ENCODE peak calls at places on chromosomes 6 and 20, in nine cellular contexts. R, G, L, F, T, Y, Z, H and A are unnamed samples.

GRCh38 chr6:154995241-154996162 is at the start of gene TIAM2:
- DNase-seq in R (peak; percentile 79), F (peak; percentile 22), L (no peak), Z (no peak), H (no peak), G (no peak), Y (peak; percentile 35), T (peak; percentile 45), A (no peak)

GRCh38 chr6:4130357-4130987 is 4.9 kb downstream of the ECI2 start:
- DNase-seq in H (no peak), R (no peak), G (no peak), L (peak; percentile 47), T (no peak), F (no peak), Y (no peak), Z (no peak), A (no peak)

GRCh38 chr6:56266011-56266410 is 18.6 kb upstream of the COL21A1 start:
- DNase-seq in F (no peak), L (no peak), G (no peak), H (no peak), Z (no peak), R (no peak), Y (no peak), T (no peak), A (no peak)

GRCh38 chr20:21156266-21156665 is 30.4 kb downstream of the KIZ start:
- DNase-seq in R (peak; percentile 15), F (peak; percentile 25), T (no peak), G (no peak), Y (peak; percentile 38), Z (no peak), L (no peak), H (peak; percentile 27), A (no peak)

GRCh38 chr20:11799131-11799800 is 118.4 kb upstream of the BTBD3 start:
- DNase-seq in F (no peak), H (no peak), G (no peak), Z (no peak), R (no peak), L (no peak), Y (no peak), T (no peak), A (no peak)

GRCh38 chr6:15774011-15774410 is 111.2 kb upstream of the DTNBP1 start:
- DNase-seq in Y (no peak), L (no peak), Z (no peak), T (no peak), F (no peak), R (no peak), G (no peak), H (no peak), A (no peak)

GRCh38 chr20:3741846-3742458 is 9.5 kb downstream of the HSPA12B start:
- DNase-seq in R (no peak), L (no peak), F (no peak), Y (no peak), T (no peak), G (no peak), H (no peak), Z (no peak), A (no peak)

GRCh38 chr6:132973556-132973993 is 159.2 kb downstream of the RPS12 start:
- DNase-seq in Y (no peak), F (no peak), T (no peak), G (no peak), Z (no peak), R (no peak), H (no peak), L (no peak), A (no peak)

GRCh38 chr6:112061605-112062004 is 7.7 kb downstream of the CCN6 start:
- DNase-seq in Y (no peak), R (no peak), Z (no peak), G (no peak), H (no peak), L (no peak), T (no peak), F (peak; percentile 65), A (no peak)

GRCh38 chr6:388202-388903 is 3.2 kb upstream of the IRF4 start:
- DNase-seq in Y (no peak), H (no peak), L (no peak), G (peak; percentile 11), T (no peak), F (peak; percentile 64), Z (no peak), R (no peak), A (no peak)

GRCh38 chr20:12110711-12111110 is 193.0 kb downstream of the BTBD3 start:
- DNase-seq in F (peak; percentile 1), H (no peak), G (no peak), Z (no peak), T (no peak), R (no peak), L (no peak), Y (no peak), A (no peak)

GRCh38 chr6:166476634-166477215 is 94.0 kb upstream of the MPC1 start:
- DNase-seq in Y (no peak), T (no peak), G (no peak), H (no peak), Z (no peak), R (no peak), L (no peak), F (no peak), A (no peak)

GRCh38 chr6:83908813-83909212 is 49.3 kb downstream of the CYB5R4 start:
- DNase-seq in H (no peak), Y (no peak), T (no peak), G (no peak), R (no peak), Z (no peak), F (no peak), L (no peak), A (no peak)

GRCh38 chr20:6637160-6637579 is 130.3 kb upstream of the BMP2 start:
- DNase-seq in F (no peak), R (peak; percentile 45), Z (no peak), Y (no peak), T (no peak), H (no peak), L (no peak), G (no peak), A (no peak)

GRCh38 chr6:42898891-42899361 is 16.9 kb upstream of the PTCRA start:
- DNase-seq in F (peak; percentile 72), Y (peak; percentile 56), Z (peak; percentile 75), R (peak; percentile 92), H (no peak), T (peak; percentile 77), G (no peak), L (peak; percentile 49), A (peak; percentile 82)

GRCh38 chr20:45892049-45892816 is 1.1 kb downstream of the CTSA start:
- DNase-seq in R (peak; percentile 21), Z (no peak), G (no peak), T (no peak), H (no peak), Y (peak; percentile 20), F (no peak), L (no peak), A (no peak)

GRCh38 chr6:15310680-15311079 is 64.8 kb downstream of the JARID2 start:
- DNase-seq in F (peak; percentile 55), Y (no peak), R (no peak), G (no peak), T (no peak), L (no peak), H (no peak), Z (no peak), A (no peak)

GRCh38 chr6:157610451-157610999 is 212.5 kb upstream of the SNX9 start:
- DNase-seq in Y (no peak), F (no peak), R (no peak), L (peak; percentile 4), G (no peak), T (no peak), Z (no peak), H (no peak), A (no peak)

GRCh38 chr6:50984135-50984534 is 165.5 kb downstream of the TFAP2B start:
- DNase-seq in T (no peak), R (no peak), F (no peak), H (no peak), Z (no peak), L (no peak), G (no peak), Y (no peak), A (no peak)

GRCh38 chr6:169921853-169922779 is 170.7 kb downstream of the ERMARD start:
- DNase-seq in F (no peak), R (no peak), G (no peak), L (no peak), H (no peak), T (no peak), Z (no peak), Y (no peak), A (no peak)

GRCh38 chr20:40110241-40110910 is 578.7 kb downstream of the MAFB start:
- DNase-seq in H (no peak), Z (no peak), T (no peak), Y (no peak), R (no peak), G (no peak), F (peak; percentile 3), L (no peak), A (no peak)

GRCh38 chr20:8372819-8373218 is 240.8 kb downstream of the PLCB1 start:
- DNase-seq in H (no peak), F (no peak), R (no peak), L (no peak), Y (no peak), Z (no peak), G (no peak), T (no peak), A (no peak)

GRCh38 chr6:121055572-121056163 is 278.6 kb downstream of the TBC1D32 start:
- DNase-seq in T (peak; percentile 25), H (peak; percentile 3), G (no peak), F (peak; percentile 58), R (peak; percentile 78), L (no peak), Z (peak; percentile 43), Y (peak; percentile 21), A (no peak)

GRCh38 chr20:48956052-48956451 is 34.5 kb downstream of the ARFGEF2 start:
- DNase-seq in H (no peak), T (no peak), Y (no peak), R (no peak), G (no peak), L (no peak), Z (no peak), F (no peak), A (no peak)

GRCh38 chr6:159117031-159117430 is 52.2 kb upstream of the FNDC1 start:
- DNase-seq in G (no peak), T (no peak), L (no peak), Y (peak; percentile 72), F (peak; percentile 49), R (no peak), Z (no peak), H (peak; percentile 36), A (no peak)

GRCh38 chr20:6122111-6122872 is 538 bp downstream of the FERMT1 start:
- DNase-seq in Z (no peak), T (no peak), L (no peak), R (peak; percentile 66), H (no peak), G (no peak), F (peak; percentile 18), Y (peak; percentile 22), A (peak; percentile 25)

GRCh38 chr20:24746351-24746685 is 202.8 kb upstream of the CST7 start:
- DNase-seq in R (no peak), Y (no peak), L (peak; percentile 86), F (no peak), Z (no peak), H (no peak), T (no peak), G (no peak), A (peak; percentile 91)

GRCh38 chr6:46996860-46997641 is 45.1 kb downstream of the ADGRF1 start:
- DNase-seq in G (no peak), Y (no peak), R (no peak), L (peak; percentile 34), F (no peak), H (no peak), Z (no peak), T (no peak), A (no peak)

GRCh38 chr20:46772901-46773300 is 63.5 kb downstream of the SLC2A10 start:
- DNase-seq in L (no peak), T (no peak), R (peak; percentile 36), Y (no peak), Z (no peak), F (no peak), H (no peak), G (no peak), A (no peak)

GRCh38 chr20:14235355-14235754 is 102.1 kb downstream of the FLRT3 start:
- DNase-seq in L (no peak), Z (no peak), G (no peak), H (peak; percentile 65), T (no peak), Y (peak; percentile 67), F (peak; percentile 83), R (no peak), A (no peak)

GRCh38 chr6:134826889-134827737 is 122.8 kb downstream of the ALDH8A1 start:
- DNase-seq in T (no peak), F (peak; percentile 100), L (peak; percentile 34), R (no peak), Y (peak; percentile 99), G (no peak), Z (no peak), H (peak; percentile 94), A (peak; percentile 70)